ENCODE peak calls at places on chromosomes 4 and X, in nine cellular contexts. W is HCT116, O is ascending aorta, B is tibial nerve, H is testis, V is cardiac muscle cell, M is brain microvascular endothelial cell, S is hepatocyte, G is tibial artery. J is an unnamed sample.

GRCh38 chrX:9378980-9379696 is 85.7 kb upstream of the TBL1X start:
- DNase-seq in W (no peak), O (no peak), B (no peak), H (no peak), V (no peak), M (no peak), S (no peak), G (no peak), J (peak; percentile 66)

GRCh38 chr4:16225139-16225538 is 1.1 kb downstream of the TAPT1 start:
- DNase-seq in W (no peak), O (no peak), B (no peak), H (no peak), V (no peak), M (no peak), S (no peak), G (no peak), J (peak; percentile 55)

GRCh38 chr4:65296246-65296645 is 374.0 kb downstream of the EPHA5 start:
- DNase-seq in W (no peak), O (no peak), B (no peak), H (no peak), V (no peak), M (no peak), S (no peak), G (no peak), J (no peak)

GRCh38 chr4:181213562-181213961 is 1029.6 kb upstream of the TENM3 start:
- DNase-seq in W (no peak), O (no peak), B (no peak), H (no peak), V (no peak), M (no peak), S (no peak), G (no peak), J (peak; percentile 20)

GRCh38 chr4:159103406-159104131 is 690 bp downstream of the RAPGEF2 start:
- DNase-seq in W (no peak), O (peak; percentile 70), B (peak; percentile 17), H (peak; percentile 25), V (peak; percentile 78), M (peak; percentile 18), S (peak; percentile 73), G (peak; percentile 79), J (peak; percentile 47)

GRCh38 chrX:109384569-109385174 is 97.2 kb downstream of the GUCY2F start:
- DNase-seq in W (no peak), O (no peak), B (no peak), H (no peak), V (peak; percentile 57), M (peak; percentile 18), S (peak; percentile 64), G (no peak), J (peak; percentile 35)

GRCh38 chr4:23888421-23889319 is 1.2 kb downstream of the PPARGC1A start:
- DNase-seq in W (no peak), O (no peak), B (peak; percentile 17), H (peak; percentile 39), V (peak; percentile 83), M (peak; percentile 17), S (peak; percentile 47), G (peak; percentile 64), J (peak; percentile 69)

GRCh38 chr4:100087743-100088142 is 102.5 kb downstream of the DDIT4L start:
- DNase-seq in W (no peak), O (no peak), B (no peak), H (no peak), V (no peak), M (no peak), S (no peak), G (peak; percentile 62), J (no peak)

GRCh38 chrX:122076241-122076640 is 1028.8 kb downstream of the GLUD2 start:
- DNase-seq in W (no peak), O (no peak), B (no peak), H (no peak), V (no peak), M (no peak), S (no peak), G (no peak), J (no peak)

GRCh38 chrX:63561425-63561824 is 210.3 kb upstream of the SPIN4 start:
- DNase-seq in W (no peak), O (no peak), B (no peak), H (no peak), V (peak; percentile 7), M (no peak), S (no peak), G (no peak), J (peak; percentile 4)

GRCh38 chr4:28481565-28481964 is 1620.9 kb downstream of the STIM2 start:
- DNase-seq in W (no peak), O (no peak), B (no peak), H (no peak), V (no peak), M (no peak), S (peak; percentile 12), G (no peak), J (no peak)

GRCh38 chr4:128358903-128359260 is 71.3 kb upstream of the PGRMC2 start:
- DNase-seq in W (no peak), O (no peak), B (no peak), H (no peak), V (no peak), M (no peak), S (no peak), G (no peak), J (no peak)

GRCh38 chr4:19241845-19242244 is 1009.9 kb upstream of the SLIT2 start:
- DNase-seq in W (no peak), O (no peak), B (no peak), H (no peak), V (no peak), M (no peak), S (no peak), G (no peak), J (no peak)

GRCh38 chr4:110309686-110310085 is 111.3 kb upstream of the ELOVL6 start:
- DNase-seq in W (no peak), O (no peak), B (no peak), H (no peak), V (no peak), M (no peak), S (peak; percentile 41), G (no peak), J (peak; percentile 58)

GRCh38 chr4:10106421-10107039 is 10.1 kb downstream of the WDR1 start:
- DNase-seq in W (peak; percentile 62), O (peak; percentile 97), B (peak; percentile 84), H (peak; percentile 86), V (no peak), M (peak; percentile 97), S (peak; percentile 81), G (peak; percentile 93), J (peak; percentile 98)

GRCh38 chr4:70183168-70183939 is 12.2 kb upstream of the ODAM start:
- DNase-seq in W (peak; percentile 65), O (no peak), B (no peak), H (peak; percentile 58), V (peak; percentile 80), M (peak; percentile 67), S (peak; percentile 79), G (no peak), J (peak; percentile 23)

GRCh38 chrX:10679387-10679786 is 59.0 kb upstream of the MID1 start:
- DNase-seq in W (no peak), O (no peak), B (no peak), H (no peak), V (no peak), M (no peak), S (no peak), G (no peak), J (no peak)

GRCh38 chr4:80182237-80182866 is 15.0 kb upstream of the PRDM8 start:
- DNase-seq in W (no peak), O (no peak), B (no peak), H (no peak), V (no peak), M (no peak), S (no peak), G (no peak), J (no peak)

GRCh38 chrX:9379697-9380551 is 84.9 kb upstream of the TBL1X start:
- DNase-seq in W (peak; percentile 32), O (no peak), B (no peak), H (no peak), V (no peak), M (peak; percentile 27), S (peak; percentile 33), G (no peak), J (peak; percentile 16)

GRCh38 chrX:96721398-96721797 is 36.8 kb downstream of the DIAPH2 start:
- DNase-seq in W (no peak), O (no peak), B (no peak), H (no peak), V (no peak), M (no peak), S (peak; percentile 16), G (no peak), J (no peak)

GRCh38 chrX:73765776-73766465 is 202.9 kb downstream of the CHIC1 start:
- DNase-seq in W (no peak), O (no peak), B (no peak), H (no peak), V (no peak), M (no peak), S (no peak), G (no peak), J (no peak)

GRCh38 chrX:45134303-45134702 is 66.4 kb downstream of the DIPK2B start:
- DNase-seq in W (no peak), O (no peak), B (no peak), H (peak; percentile 85), V (no peak), M (no peak), S (no peak), G (no peak), J (peak; percentile 3)

GRCh38 chr4:154927126-154927525 is 146.1 kb downstream of the RBM46 start:
- DNase-seq in W (no peak), O (no peak), B (no peak), H (no peak), V (no peak), M (no peak), S (no peak), G (no peak), J (no peak)

GRCh38 chr4:154928640-154929257 is 147.7 kb downstream of the RBM46 start:
- DNase-seq in W (peak; percentile 43), O (no peak), B (no peak), H (peak; percentile 53), V (peak; percentile 52), M (peak; percentile 1), S (peak; percentile 53), G (no peak), J (peak; percentile 10)
- TF ChIP-seq CTCF in W (peak; percentile 63), O (no peak), B (no peak), H (peak; percentile 43), V (peak; percentile 46), M (peak; percentile 42), S (peak; percentile 59), G (no peak), J (peak; percentile 61)

GRCh38 chr4:54226399-54227260 is 2.5 kb upstream of the PDGFRA start:
- DNase-seq in W (no peak), O (peak; percentile 77), B (peak; percentile 73), H (peak; percentile 77), V (peak; percentile 52), M (peak; percentile 14), S (peak; percentile 65), G (peak; percentile 84), J (peak; percentile 89)
- H3K4me3 ChIP-seq in W (no peak overlapping the region), O (peak overlapping the region; percentile 81), B (peak overlapping the region; percentile 69), H (peak overlapping the region; percentile 77), V (peak overlapping the region; percentile 64), M (peak overlapping the region; percentile 66), S (peak overlapping the region; percentile 77), G (peak overlapping the region; percentile 58), J (peak overlapping the region; percentile 94)

GRCh38 chr4:183909187-183909586 is 4.1 kb downstream of the STOX2 start:
- DNase-seq in W (no peak), O (no peak), B (no peak), H (no peak), V (no peak), M (no peak), S (no peak), G (no peak), J (no peak)
- H3K27me3 ChIP-seq in W (no peaks in the 10 kb centered on the region), O (no peaks in the 10 kb centered on the region), B (peaks cover 4% of the 10 kb centered on the region), H (no peaks in the 10 kb centered on the region), V (no peaks in the 10 kb centered on the region), M (peaks cover 20% of the 10 kb centered on the region), S (peaks cover 20% of the 10 kb centered on the region), G (no peaks in the 10 kb centered on the region), J (peaks cover 17% of the 10 kb centered on the region)

GRCh38 chr4:171626554-171626953 is 186.7 kb upstream of the GALNTL6 start:
- DNase-seq in W (no peak), O (no peak), B (no peak), H (no peak), V (no peak), M (no peak), S (no peak), G (no peak), J (no peak)
- TF ChIP-seq CTCF in W (no peak), O (no peak), B (no peak), H (no peak), V (no peak), M (no peak), S (no peak), G (no peak), J (no peak)